ENCODE peak calls at places on chromosomes 11 and 22, in eight cellular contexts. One of them, this sample, is unnamed.

GRCh38 chr22:48278620-48279464 is 1516.4 kb downstream of the TBC1D22A start:
- DNase-seq in posterior cingulate gyrus: no peak
- DNase-seq in hippocampal formation: no peak
- DNase-seq in T-helper 17 cell: no peak
- DNase-seq in GM10248: no peak
- DNase-seq in H9: no peak
- DNase-seq in A549: no peak
- DNase-seq in HEK293T: no peak
- DNase-seq in this sample: no peak

GRCh38 chr11:110131386-110132123 is 38.4 kb downstream of the ZC3H12C start:
- DNase-seq in HEK293T: no peak
- DNase-seq in A549: no peak
- DNase-seq in GM10248: no peak
- DNase-seq in hippocampal formation: no peak
- DNase-seq in H9: no peak
- DNase-seq in posterior cingulate gyrus: no peak
- DNase-seq in T-helper 17 cell: no peak
- DNase-seq in this sample: no peak

GRCh38 chr11:10975287-10975721 is 117.5 kb upstream of the ZBED5 start:
- DNase-seq in T-helper 17 cell: no peak
- DNase-seq in A549: no peak
- DNase-seq in hippocampal formation: peak
- DNase-seq in posterior cingulate gyrus: peak
- DNase-seq in H9: no peak
- DNase-seq in HEK293T: no peak
- DNase-seq in GM10248: no peak
- DNase-seq in this sample: no peak

GRCh38 chr22:40203568-40203967 is 25.8 kb downstream of the TNRC6B start:
- DNase-seq in A549: no peak
- DNase-seq in H9: no peak
- DNase-seq in HEK293T: no peak
- DNase-seq in T-helper 17 cell: no peak
- DNase-seq in hippocampal formation: no peak
- DNase-seq in posterior cingulate gyrus: no peak
- DNase-seq in GM10248: peak
- DNase-seq in this sample: no peak

GRCh38 chr22:31585161-31585859 is 76.7 kb downstream of the PISD start:
- DNase-seq in HEK293T: no peak
- DNase-seq in hippocampal formation: no peak
- DNase-seq in A549: no peak
- DNase-seq in posterior cingulate gyrus: no peak
- DNase-seq in GM10248: no peak
- DNase-seq in H9: no peak
- DNase-seq in T-helper 17 cell: no peak
- DNase-seq in this sample: no peak

GRCh38 chr11:117822031-117822521 is 2.5 kb downstream of the FXYD2 start:
- DNase-seq in posterior cingulate gyrus: peak
- DNase-seq in A549: no peak
- DNase-seq in hippocampal formation: no peak
- DNase-seq in T-helper 17 cell: no peak
- DNase-seq in H9: peak
- DNase-seq in HEK293T: peak
- DNase-seq in GM10248: peak
- DNase-seq in this sample: no peak

GRCh38 chr11:9280655-9281301 is 15.6 kb upstream of the DENND5A start:
- DNase-seq in hippocampal formation: no peak
- DNase-seq in A549: no peak
- DNase-seq in H9: no peak
- DNase-seq in T-helper 17 cell: no peak
- DNase-seq in HEK293T: no peak
- DNase-seq in posterior cingulate gyrus: no peak
- DNase-seq in GM10248: peak
- DNase-seq in this sample: no peak

GRCh38 chr22:45341503-45341902 is 31.8 kb downstream of the FAM118A start:
- DNase-seq in H9: no peak
- DNase-seq in hippocampal formation: no peak
- DNase-seq in A549: no peak
- DNase-seq in posterior cingulate gyrus: no peak
- DNase-seq in HEK293T: no peak
- DNase-seq in T-helper 17 cell: no peak
- DNase-seq in GM10248: no peak
- DNase-seq in this sample: no peak

GRCh38 chr22:30705710-30706651 is 11.3 kb downstream of the OSBP2 start:
- DNase-seq in T-helper 17 cell: no peak
- DNase-seq in A549: no peak
- DNase-seq in hippocampal formation: no peak
- DNase-seq in GM10248: peak
- DNase-seq in H9: no peak
- DNase-seq in HEK293T: no peak
- DNase-seq in posterior cingulate gyrus: peak
- DNase-seq in this sample: peak

GRCh38 chr11:6733326-6734030 is 38.3 kb downstream of the OR2AG2 start:
- DNase-seq in A549: no peak
- DNase-seq in GM10248: no peak
- DNase-seq in hippocampal formation: no peak
- DNase-seq in T-helper 17 cell: no peak
- DNase-seq in posterior cingulate gyrus: no peak
- DNase-seq in HEK293T: no peak
- DNase-seq in H9: no peak
- DNase-seq in this sample: no peak

GRCh38 chr11:101915811-101916291 is 471 bp downstream of the ANGPTL5 start:
- DNase-seq in H9: no peak
- DNase-seq in A549: peak
- DNase-seq in GM10248: peak
- DNase-seq in T-helper 17 cell: no peak
- DNase-seq in hippocampal formation: peak
- DNase-seq in posterior cingulate gyrus: no peak
- DNase-seq in HEK293T: no peak
- DNase-seq in this sample: no peak

GRCh38 chr11:114075891-114076441 is 16.5 kb downstream of the ZBTB16 start:
- DNase-seq in A549: peak
- DNase-seq in posterior cingulate gyrus: peak
- DNase-seq in HEK293T: peak
- DNase-seq in GM10248: no peak
- DNase-seq in H9: peak
- DNase-seq in T-helper 17 cell: peak
- DNase-seq in hippocampal formation: peak
- DNase-seq in this sample: peak

GRCh38 chr11:8834379-8834778 is 76.6 kb upstream of the AKIP1 start:
- DNase-seq in HEK293T: no peak
- DNase-seq in T-helper 17 cell: no peak
- DNase-seq in A549: no peak
- DNase-seq in hippocampal formation: no peak
- DNase-seq in posterior cingulate gyrus: no peak
- DNase-seq in GM10248: no peak
- DNase-seq in H9: no peak
- DNase-seq in this sample: no peak

GRCh38 chr22:24553597-24554315 is 1.2 kb downstream of the GUCD1 start:
- DNase-seq in H9: no peak
- DNase-seq in HEK293T: no peak
- DNase-seq in T-helper 17 cell: no peak
- DNase-seq in hippocampal formation: no peak
- DNase-seq in A549: no peak
- DNase-seq in posterior cingulate gyrus: no peak
- DNase-seq in GM10248: no peak
- DNase-seq in this sample: no peak

GRCh38 chr22:41939981-41940852 is 6.7 kb downstream of the CENPM start:
- DNase-seq in HEK293T: no peak
- DNase-seq in posterior cingulate gyrus: no peak
- DNase-seq in A549: peak
- DNase-seq in GM10248: peak
- DNase-seq in hippocampal formation: no peak
- DNase-seq in H9: no peak
- DNase-seq in T-helper 17 cell: peak
- DNase-seq in this sample: no peak

GRCh38 chr11:17526931-17527660 is 17.1 kb downstream of the USH1C start:
- DNase-seq in HEK293T: no peak
- DNase-seq in GM10248: no peak
- DNase-seq in posterior cingulate gyrus: no peak
- DNase-seq in H9: no peak
- DNase-seq in A549: no peak
- DNase-seq in T-helper 17 cell: no peak
- DNase-seq in hippocampal formation: no peak
- DNase-seq in this sample: no peak

GRCh38 chr11:128471138-128471661 is 116.2 kb downstream of the ETS1 start:
- DNase-seq in posterior cingulate gyrus: no peak
- DNase-seq in T-helper 17 cell: no peak
- DNase-seq in HEK293T: no peak
- DNase-seq in H9: no peak
- DNase-seq in GM10248: peak
- DNase-seq in hippocampal formation: no peak
- DNase-seq in A549: no peak
- DNase-seq in this sample: no peak

GRCh38 chr22:41327124-41327523 is 25.8 kb downstream of the ZC3H7B start:
- DNase-seq in hippocampal formation: no peak
- DNase-seq in posterior cingulate gyrus: peak
- DNase-seq in H9: no peak
- DNase-seq in T-helper 17 cell: no peak
- DNase-seq in GM10248: no peak
- DNase-seq in A549: no peak
- DNase-seq in HEK293T: no peak
- DNase-seq in this sample: no peak

GRCh38 chr11:66007201-66007634 is 4.6 kb upstream of the CST6 start:
- DNase-seq in T-helper 17 cell: no peak
- DNase-seq in posterior cingulate gyrus: no peak
- DNase-seq in GM10248: no peak
- DNase-seq in hippocampal formation: no peak
- DNase-seq in HEK293T: no peak
- DNase-seq in H9: no peak
- DNase-seq in A549: no peak
- DNase-seq in this sample: no peak

GRCh38 chr11:10856689-10857603 is 907 bp downstream of the ZBED5 start:
- DNase-seq in HEK293T: peak
- DNase-seq in hippocampal formation: peak
- DNase-seq in GM10248: peak
- DNase-seq in T-helper 17 cell: no peak
- DNase-seq in posterior cingulate gyrus: peak
- DNase-seq in H9: no peak
- DNase-seq in A549: peak
- DNase-seq in this sample: no peak

GRCh38 chr11:2827256-2827655 is 58.3 kb downstream of the CDKN1C start:
- DNase-seq in H9: no peak
- DNase-seq in T-helper 17 cell: no peak
- DNase-seq in posterior cingulate gyrus: no peak
- DNase-seq in A549: no peak
- DNase-seq in hippocampal formation: no peak
- DNase-seq in HEK293T: no peak
- DNase-seq in GM10248: no peak
- DNase-seq in this sample: no peak

This sample was measured in HCT116.